ENCODE peak calls at places on chromosome 20, in five cellular contexts. One of them, this sample, is unnamed. For H3K36me3 and H3K4me1, the result is how much of the 10 kb centered on the place peaks cover.

GRCh38 chr20:64234291-64234791 is 21.2 kb upstream of the PCMTD2 start:
- DNase-seq in body of pancreas: no peak
- DNase-seq in mucosa of descending colon: no peak
- DNase-seq in SJSA1: no peak
- DNase-seq in heart right ventricle: no peak
- DNase-seq in this sample: no peak

GRCh38 chr20:9454781-9455180 is 59.6 kb upstream of the LAMP5 start:
- DNase-seq in heart right ventricle: no peak
- DNase-seq in mucosa of descending colon: no peak
- DNase-seq in body of pancreas: no peak
- DNase-seq in SJSA1: no peak
- DNase-seq in this sample: no peak

GRCh38 chr20:5354871-5355270 is 38.1 kb upstream of the PROKR2 start:
- DNase-seq in SJSA1: no peak
- DNase-seq in heart right ventricle: no peak
- DNase-seq in body of pancreas: no peak
- DNase-seq in mucosa of descending colon: no peak
- DNase-seq in this sample: no peak

GRCh38 chr20:6120491-6120988 is 2.3 kb downstream of the FERMT1 start:
- DNase-seq in body of pancreas: no peak
- DNase-seq in SJSA1: no peak
- DNase-seq in heart right ventricle: no peak
- DNase-seq in mucosa of descending colon: no peak
- DNase-seq in this sample: no peak

GRCh38 chr20:32906200-32906599 is 47.5 kb downstream of the EFCAB8 start:
- DNase-seq in body of pancreas: no peak
- DNase-seq in heart right ventricle: no peak
- DNase-seq in mucosa of descending colon: no peak
- DNase-seq in SJSA1: no peak
- DNase-seq in this sample: no peak

GRCh38 chr20:14203657-14204056 is 133.8 kb downstream of the FLRT3 start:
- DNase-seq in body of pancreas: no peak
- DNase-seq in SJSA1: no peak
- DNase-seq in heart right ventricle: no peak
- DNase-seq in mucosa of descending colon: no peak
- DNase-seq in this sample: no peak

GRCh38 chr20:53940883-53941546 is 129.4 kb downstream of the BCAS1 start:
- DNase-seq in mucosa of descending colon: peak
- DNase-seq in heart right ventricle: peak
- DNase-seq in SJSA1: peak
- DNase-seq in body of pancreas: no peak
- DNase-seq in this sample: peak

GRCh38 chr20:63538204-63539091 is 1.3 kb upstream of the PTK6 start:
- DNase-seq in SJSA1: peak
- DNase-seq in heart right ventricle: no peak
- DNase-seq in mucosa of descending colon: peak
- DNase-seq in body of pancreas: peak
- DNase-seq in this sample: peak

GRCh38 chr20:47343007-47343472 is 13.5 kb downstream of the ZMYND8 start:
- DNase-seq in heart right ventricle: no peak
- DNase-seq in body of pancreas: no peak
- DNase-seq in mucosa of descending colon: no peak
- DNase-seq in SJSA1: peak
- DNase-seq in this sample: no peak

GRCh38 chr20:14199111-14199510 is 138.3 kb downstream of the FLRT3 start:
- DNase-seq in SJSA1: no peak
- DNase-seq in heart right ventricle: no peak
- DNase-seq in mucosa of descending colon: no peak
- DNase-seq in body of pancreas: no peak
- DNase-seq in this sample: peak

GRCh38 chr20:57877995-57878394 is 168.2 kb upstream of the PMEPA1 start:
- DNase-seq in body of pancreas: no peak
- DNase-seq in SJSA1: no peak
- DNase-seq in heart right ventricle: no peak
- DNase-seq in mucosa of descending colon: no peak
- DNase-seq in this sample: no peak

GRCh38 chr20:44601801-44602204 is 19.4 kb downstream of the PKIG start:
- DNase-seq in SJSA1: no peak
- DNase-seq in heart right ventricle: peak
- DNase-seq in body of pancreas: no peak
- DNase-seq in mucosa of descending colon: peak
- DNase-seq in this sample: peak

GRCh38 chr20:4151991-4152695 is 136.8 kb upstream of the RNF24 start:
- DNase-seq in body of pancreas: no peak
- DNase-seq in heart right ventricle: no peak
- DNase-seq in SJSA1: no peak
- DNase-seq in mucosa of descending colon: no peak
- DNase-seq in this sample: no peak

GRCh38 chr20:53828673-53829085 is 235.0 kb upstream of the ZNF217 start:
- DNase-seq in mucosa of descending colon: peak
- DNase-seq in body of pancreas: no peak
- DNase-seq in SJSA1: peak
- DNase-seq in heart right ventricle: no peak
- DNase-seq in this sample: no peak

GRCh38 chr20:61807426-61808160 is 258.1 kb downstream of the TAF4 start:
- DNase-seq in body of pancreas: peak
- DNase-seq in heart right ventricle: no peak
- DNase-seq in mucosa of descending colon: no peak
- DNase-seq in SJSA1: peak
- DNase-seq in this sample: no peak

GRCh38 chr20:8901237-8902025 is 167.5 kb upstream of the PLCB4 start:
- DNase-seq in mucosa of descending colon: peak
- DNase-seq in SJSA1: no peak
- DNase-seq in body of pancreas: no peak
- DNase-seq in heart right ventricle: peak
- DNase-seq in this sample: no peak

GRCh38 chr20:51233345-51233744 is 210.4 kb upstream of the KCNG1 start:
- DNase-seq in mucosa of descending colon: no peak
- DNase-seq in SJSA1: no peak
- DNase-seq in heart right ventricle: no peak
- DNase-seq in body of pancreas: no peak
- DNase-seq in this sample: no peak

GRCh38 chr20:10590950-10591349 is 82.8 kb downstream of the JAG1 start:
- DNase-seq in body of pancreas: no peak
- DNase-seq in heart right ventricle: no peak
- DNase-seq in SJSA1: no peak
- DNase-seq in mucosa of descending colon: no peak
- DNase-seq in this sample: no peak
- H3K4me3 ChIP-seq in body of pancreas: no peak
- H3K4me3 ChIP-seq in heart right ventricle: no peak
- H3K4me3 ChIP-seq in SJSA1: no peak
- H3K4me3 ChIP-seq in mucosa of descending colon: no peak
- H3K4me3 ChIP-seq in this sample: no peak

DNA sequence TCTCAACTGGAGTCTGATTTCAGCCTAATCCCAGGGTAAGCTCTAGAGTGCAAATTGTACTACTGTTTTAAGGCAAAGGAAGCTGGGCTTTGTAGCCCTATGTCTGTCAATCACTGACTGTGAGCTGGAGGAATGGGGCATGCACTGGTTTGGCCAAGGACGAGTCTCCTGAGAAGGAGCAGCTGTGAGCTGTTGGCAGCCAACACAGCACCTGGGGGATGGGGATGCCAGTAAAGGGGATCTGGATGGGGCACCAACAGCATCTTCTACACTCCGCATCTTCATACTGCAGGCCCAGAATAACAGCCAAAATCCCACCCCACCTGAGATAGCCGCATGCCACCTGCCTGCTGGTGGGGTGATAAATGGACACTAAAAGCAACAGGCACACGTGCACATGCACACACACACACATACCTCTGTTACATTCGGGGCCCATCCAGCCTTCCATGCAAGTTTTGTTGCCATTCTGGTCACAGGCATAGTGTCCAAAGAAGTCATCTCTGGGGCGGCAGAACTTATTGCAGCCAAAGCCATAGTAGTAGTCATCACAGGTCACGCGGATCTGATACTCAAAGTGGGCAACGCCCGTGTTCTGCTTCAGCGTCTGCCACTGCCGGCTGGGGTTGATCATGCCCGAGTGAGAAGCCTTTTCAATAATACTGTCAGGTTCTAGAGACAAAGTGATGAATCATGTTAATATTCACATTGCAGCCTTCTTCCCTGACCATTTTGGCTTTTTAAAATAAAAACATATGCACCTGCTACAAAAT is 15.6 kb downstream of the JAG1 start:
- DNase-seq in mucosa of descending colon: no peak
- DNase-seq in SJSA1: no peak
- DNase-seq in heart right ventricle: no peak
- DNase-seq in body of pancreas: peak
- DNase-seq in this sample: no peak
- H3K36me3 ChIP-seq in mucosa of descending colon: under half
- H3K36me3 ChIP-seq in SJSA1: half or more
- H3K36me3 ChIP-seq in heart right ventricle: under half
- H3K36me3 ChIP-seq in body of pancreas: under half
- H3K36me3 ChIP-seq in this sample: under half

GRCh38 chr20:46121531-46121930 is 3.4 kb downstream of the CD40 start:
- DNase-seq in SJSA1: no peak
- DNase-seq in body of pancreas: no peak
- DNase-seq in mucosa of descending colon: no peak
- DNase-seq in heart right ventricle: no peak
- DNase-seq in this sample: no peak
- H3K4me1 ChIP-seq in SJSA1: under half
- H3K4me1 ChIP-seq in body of pancreas: under half
- H3K4me1 ChIP-seq in mucosa of descending colon: under half
- H3K4me1 ChIP-seq in heart right ventricle: half or more
- H3K4me1 ChIP-seq in this sample: under half

DNA sequence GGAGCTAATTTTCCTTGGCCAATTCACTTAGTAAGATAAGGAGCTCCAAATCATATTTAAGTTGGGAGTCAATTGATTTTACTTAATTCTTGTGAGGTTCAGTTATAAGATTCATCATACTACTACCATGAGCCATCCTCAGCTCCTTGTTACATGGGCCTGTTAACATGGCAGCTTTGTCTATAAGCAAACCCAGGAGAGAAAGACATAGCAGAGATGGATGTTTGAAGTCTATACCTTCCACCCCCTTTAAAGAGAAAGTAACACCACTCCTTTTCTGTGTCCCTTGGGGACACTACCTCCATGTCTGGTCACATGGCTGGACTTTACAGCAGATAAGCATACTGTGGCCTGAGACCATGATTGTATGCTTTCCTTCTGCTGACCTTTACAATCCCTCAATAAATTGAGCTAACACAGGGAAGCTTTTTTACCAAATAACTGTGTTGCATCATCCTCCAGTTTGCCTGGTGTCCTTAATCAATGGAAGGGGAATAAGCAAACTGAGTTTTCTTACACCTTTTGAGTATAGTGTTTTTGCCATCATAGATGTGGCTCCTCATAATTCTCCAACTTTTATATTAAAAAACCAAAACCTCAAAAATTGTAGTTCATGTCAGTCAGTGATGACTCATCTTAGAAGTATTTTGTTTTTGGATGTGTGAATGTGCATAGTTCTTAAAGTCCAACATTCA is 9.8 kb upstream of the ZNFX1 start:
- DNase-seq in SJSA1: no peak
- DNase-seq in body of pancreas: no peak
- DNase-seq in mucosa of descending colon: no peak
- DNase-seq in heart right ventricle: no peak
- DNase-seq in this sample: no peak
- H3K4me3 ChIP-seq in SJSA1: no peak
- H3K4me3 ChIP-seq in body of pancreas: no peak
- H3K4me3 ChIP-seq in mucosa of descending colon: no peak
- H3K4me3 ChIP-seq in heart right ventricle: no peak
- H3K4me3 ChIP-seq in this sample: no peak

DNA sequence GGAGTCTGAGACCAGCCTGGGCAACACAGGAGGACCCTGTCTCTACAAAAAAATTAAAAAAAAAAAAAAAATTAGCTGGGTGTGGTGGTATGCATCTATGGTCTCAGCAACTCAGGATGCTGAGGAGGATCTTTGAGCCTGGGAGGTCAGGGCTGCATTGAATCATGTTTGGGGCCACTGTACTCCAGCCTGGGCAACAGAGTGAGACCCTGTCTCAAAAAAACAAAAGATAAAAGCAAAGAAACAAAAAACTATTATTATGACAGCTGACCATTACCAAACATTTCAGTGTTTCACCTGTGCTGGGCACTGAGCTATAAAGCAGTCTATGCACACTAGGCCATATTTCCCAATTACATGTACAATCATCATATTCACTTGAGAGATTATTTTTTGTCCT is 35.7 kb downstream of the COX4I2 start:
- DNase-seq in body of pancreas: no peak
- DNase-seq in mucosa of descending colon: no peak
- DNase-seq in heart right ventricle: no peak
- DNase-seq in SJSA1: no peak
- DNase-seq in this sample: no peak
- H3K36me3 ChIP-seq in body of pancreas: under half
- H3K36me3 ChIP-seq in mucosa of descending colon: under half
- H3K36me3 ChIP-seq in heart right ventricle: under half
- H3K36me3 ChIP-seq in SJSA1: half or more
- H3K36me3 ChIP-seq in this sample: under half

GRCh38 chr20:43065299-43065698 is 124.4 kb downstream of the PTPRT start:
- DNase-seq in SJSA1: no peak
- DNase-seq in heart right ventricle: no peak
- DNase-seq in mucosa of descending colon: no peak
- DNase-seq in body of pancreas: no peak
- DNase-seq in this sample: no peak
- H3K4me1 ChIP-seq in SJSA1: under half
- H3K4me1 ChIP-seq in heart right ventricle: under half
- H3K4me1 ChIP-seq in mucosa of descending colon: under half
- H3K4me1 ChIP-seq in body of pancreas: under half
- H3K4me1 ChIP-seq in this sample: under half

GRCh38 chr20:40265872-40266533 is 423.0 kb downstream of the MAFB start:
- DNase-seq in body of pancreas: peak
- DNase-seq in SJSA1: no peak
- DNase-seq in mucosa of descending colon: peak
- DNase-seq in heart right ventricle: no peak
- DNase-seq in this sample: peak

DNA sequence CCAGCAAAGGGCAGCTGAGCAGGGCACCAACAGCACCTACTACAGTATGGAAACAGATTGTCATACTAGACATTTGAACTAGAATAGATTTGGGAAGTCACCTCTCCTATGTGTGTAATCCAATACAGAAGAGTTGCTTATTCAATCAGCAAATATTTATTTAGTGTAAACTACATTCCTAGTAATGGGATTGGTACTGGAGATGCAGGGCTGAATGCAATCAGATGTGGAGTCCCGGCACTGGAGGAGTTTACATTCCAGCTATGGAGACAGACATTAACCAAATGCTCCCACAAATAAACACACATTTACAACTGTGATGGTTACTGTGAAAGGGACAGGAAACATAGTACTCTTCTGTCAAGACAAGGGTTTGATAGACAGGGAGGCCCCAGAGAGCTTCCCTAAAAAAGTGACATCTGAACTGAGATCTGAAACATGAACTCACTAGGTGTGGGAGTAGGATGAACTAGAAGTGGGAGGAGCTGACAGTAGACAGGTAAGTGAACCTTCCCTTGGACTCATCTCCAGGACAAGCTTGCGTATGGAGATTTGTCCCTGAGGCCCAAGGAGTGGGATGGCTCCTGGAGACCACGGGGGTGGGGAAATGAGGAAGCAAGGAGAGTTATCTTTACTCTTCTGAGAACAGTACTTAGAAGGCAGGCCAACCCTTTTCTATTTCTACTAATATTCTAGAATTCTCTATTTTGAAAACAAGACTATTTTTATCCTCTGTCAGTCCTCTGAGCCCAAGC is 420.5 kb downstream of the MAFB start:
- DNase-seq in heart right ventricle: no peak
- DNase-seq in mucosa of descending colon: no peak
- DNase-seq in body of pancreas: no peak
- DNase-seq in SJSA1: peak
- DNase-seq in this sample: no peak
- H3K4me3 ChIP-seq in heart right ventricle: no peak
- H3K4me3 ChIP-seq in mucosa of descending colon: no peak
- H3K4me3 ChIP-seq in body of pancreas: no peak
- H3K4me3 ChIP-seq in SJSA1: no peak
- H3K4me3 ChIP-seq in this sample: no peak

This sample was measured in thyroid gland.